ENCODE peak calls at places on chromosome 16, in nine cellular contexts. S, O, I, L, Q, H, P, M and E are unnamed samples.

GRCh38 chr16:22225060-22225459 is 19.0 kb downstream of the EEF2K start:
- DNase-seq in S (no peak), O (no peak), I (no peak), L (no peak), Q (no peak), H (no peak), P (no peak), M (no peak), E (no peak)

GRCh38 chr16:68605746-68606145 is 39.4 kb upstream of the CDH3 start:
- DNase-seq in S (no peak), O (no peak), I (no peak), L (no peak), Q (peak; percentile 10), H (no peak), P (no peak), M (no peak), E (peak; percentile 20)

GRCh38 chr16:31356566-31357323 is 1.8 kb downstream of the ITGAX start:
- DNase-seq in S (no peak), O (no peak), I (no peak), L (no peak), Q (no peak), H (no peak), P (no peak), M (no peak), E (peak; percentile 35)

GRCh38 chr16:77869997-77870813 is 81.8 kb downstream of the VAT1L start:
- DNase-seq in S (no peak), O (no peak), I (no peak), L (no peak), Q (no peak), H (no peak), P (no peak), M (no peak), E (peak; percentile 19)

GRCh38 chr16:22023505-22023904 is 15.6 kb downstream of the MOSMO start:
- DNase-seq in S (no peak), O (no peak), I (no peak), L (no peak), Q (no peak), H (no peak), P (peak; percentile 72), M (no peak), E (no peak)

GRCh38 chr16:89442990-89443726 is 47.2 kb downstream of the ANKRD11 start:
- DNase-seq in S (no peak), O (no peak), I (no peak), L (no peak), Q (peak; percentile 17), H (no peak), P (peak; percentile 97), M (peak; percentile 34), E (peak; percentile 69)

GRCh38 chr16:86529160-86529559 is 18.8 kb downstream of the FOXF1 start:
- DNase-seq in S (no peak), O (no peak), I (no peak), L (no peak), Q (no peak), H (no peak), P (no peak), M (no peak), E (no peak)

GRCh38 chr16:75279277-75279676 is 27.9 kb upstream of the BCAR1 start:
- DNase-seq in S (no peak), O (no peak), I (no peak), L (no peak), Q (peak; percentile 10), H (no peak), P (no peak), M (no peak), E (no peak)